ENCODE peak calls at places on chromosome 9, in six cellular contexts. One of them, this sample, is unnamed.

GRCh38 chr9:114284316-114285060 is 38.4 kb upstream of the ORM1 start:
- DNase-seq in pulmonary artery endothelial cell: no peak
- DNase-seq in Daoy: peak
- DNase-seq in tibial nerve: no peak
- DNase-seq in activated CD4-positive, alpha-beta T cell treated with anti-CD3 and anti-CD28 coated beads for 36 hours: peak
- DNase-seq in lower lobe of right lung: peak
- DNase-seq in this sample: no peak

GRCh38 chr9:112010537-112010936 is 113.9 kb downstream of the UGCG start:
- DNase-seq in pulmonary artery endothelial cell: no peak
- DNase-seq in Daoy: no peak
- DNase-seq in tibial nerve: no peak
- DNase-seq in activated CD4-positive, alpha-beta T cell treated with anti-CD3 and anti-CD28 coated beads for 36 hours: no peak
- DNase-seq in lower lobe of right lung: no peak
- DNase-seq in this sample: no peak

GRCh38 chr9:123629531-123629930 is 273.5 kb downstream of the CRB2 start:
- DNase-seq in pulmonary artery endothelial cell: no peak
- DNase-seq in Daoy: no peak
- DNase-seq in tibial nerve: no peak
- DNase-seq in activated CD4-positive, alpha-beta T cell treated with anti-CD3 and anti-CD28 coated beads for 36 hours: no peak
- DNase-seq in lower lobe of right lung: no peak
- DNase-seq in this sample: no peak

GRCh38 chr9:33220681-33221567 is 19.0 kb upstream of the SPINK4 start:
- DNase-seq in pulmonary artery endothelial cell: no peak
- DNase-seq in Daoy: no peak
- DNase-seq in tibial nerve: no peak
- DNase-seq in activated CD4-positive, alpha-beta T cell treated with anti-CD3 and anti-CD28 coated beads for 36 hours: no peak
- DNase-seq in lower lobe of right lung: peak
- DNase-seq in this sample: no peak

GRCh38 chr9:78893758-78894157 is 596.8 kb downstream of the PSAT1 start:
- DNase-seq in pulmonary artery endothelial cell: no peak
- DNase-seq in Daoy: no peak
- DNase-seq in tibial nerve: no peak
- DNase-seq in activated CD4-positive, alpha-beta T cell treated with anti-CD3 and anti-CD28 coated beads for 36 hours: no peak
- DNase-seq in lower lobe of right lung: no peak
- DNase-seq in this sample: no peak

GRCh38 chr9:20238921-20239320 is 383.4 kb downstream of the MLLT3 start:
- DNase-seq in pulmonary artery endothelial cell: no peak
- DNase-seq in Daoy: no peak
- DNase-seq in tibial nerve: no peak
- DNase-seq in activated CD4-positive, alpha-beta T cell treated with anti-CD3 and anti-CD28 coated beads for 36 hours: no peak
- DNase-seq in lower lobe of right lung: no peak
- DNase-seq in this sample: no peak

GRCh38 chr9:28758346-28758745 is 1185.1 kb upstream of the C9orf72 start:
- DNase-seq in pulmonary artery endothelial cell: no peak
- DNase-seq in Daoy: no peak
- DNase-seq in tibial nerve: no peak
- DNase-seq in activated CD4-positive, alpha-beta T cell treated with anti-CD3 and anti-CD28 coated beads for 36 hours: no peak
- DNase-seq in lower lobe of right lung: no peak
- DNase-seq in this sample: no peak

GRCh38 chr9:110048976-110049698 is 158.8 kb downstream of the C9orf152 start:
- DNase-seq in pulmonary artery endothelial cell: no peak
- DNase-seq in Daoy: peak
- DNase-seq in tibial nerve: no peak
- DNase-seq in activated CD4-positive, alpha-beta T cell treated with anti-CD3 and anti-CD28 coated beads for 36 hours: peak
- DNase-seq in lower lobe of right lung: no peak
- DNase-seq in this sample: no peak

GRCh38 chr9:75200892-75201470 is 112.7 kb downstream of the OSTF1 start:
- DNase-seq in pulmonary artery endothelial cell: no peak
- DNase-seq in Daoy: peak
- DNase-seq in tibial nerve: peak
- DNase-seq in activated CD4-positive, alpha-beta T cell treated with anti-CD3 and anti-CD28 coated beads for 36 hours: no peak
- DNase-seq in lower lobe of right lung: no peak
- DNase-seq in this sample: no peak

GRCh38 chr9:16180546-16180945 is 627.7 kb downstream of the CCDC171 start:
- DNase-seq in pulmonary artery endothelial cell: no peak
- DNase-seq in Daoy: peak
- DNase-seq in tibial nerve: no peak
- DNase-seq in activated CD4-positive, alpha-beta T cell treated with anti-CD3 and anti-CD28 coated beads for 36 hours: no peak
- DNase-seq in lower lobe of right lung: no peak
- DNase-seq in this sample: no peak

GRCh38 chr9:107739601-107740082 is 250.1 kb upstream of the KLF4 start:
- DNase-seq in pulmonary artery endothelial cell: no peak
- DNase-seq in Daoy: peak
- DNase-seq in tibial nerve: no peak
- DNase-seq in activated CD4-positive, alpha-beta T cell treated with anti-CD3 and anti-CD28 coated beads for 36 hours: no peak
- DNase-seq in lower lobe of right lung: peak
- DNase-seq in this sample: peak

GRCh38 chr9:133889498-133890301 is 102.4 kb downstream of the VAV2 start:
- DNase-seq in pulmonary artery endothelial cell: no peak
- DNase-seq in Daoy: peak
- DNase-seq in tibial nerve: no peak
- DNase-seq in activated CD4-positive, alpha-beta T cell treated with anti-CD3 and anti-CD28 coated beads for 36 hours: no peak
- DNase-seq in lower lobe of right lung: no peak
- DNase-seq in this sample: no peak

GRCh38 chr9:116484483-116484776 is 202.7 kb upstream of the TRIM32 start:
- DNase-seq in pulmonary artery endothelial cell: no peak
- DNase-seq in Daoy: no peak
- DNase-seq in tibial nerve: no peak
- DNase-seq in activated CD4-positive, alpha-beta T cell treated with anti-CD3 and anti-CD28 coated beads for 36 hours: no peak
- DNase-seq in lower lobe of right lung: no peak
- DNase-seq in this sample: no peak

GRCh38 chr9:33932078-33932807 is 115.3 kb downstream of the UBE2R2 start:
- DNase-seq in pulmonary artery endothelial cell: no peak
- DNase-seq in Daoy: no peak
- DNase-seq in tibial nerve: no peak
- DNase-seq in activated CD4-positive, alpha-beta T cell treated with anti-CD3 and anti-CD28 coated beads for 36 hours: no peak
- DNase-seq in lower lobe of right lung: no peak
- DNase-seq in this sample: no peak

GRCh38 chr9:79656127-79656526 is 84.4 kb downstream of the TLE4 start:
- DNase-seq in pulmonary artery endothelial cell: no peak
- DNase-seq in Daoy: no peak
- DNase-seq in tibial nerve: no peak
- DNase-seq in activated CD4-positive, alpha-beta T cell treated with anti-CD3 and anti-CD28 coated beads for 36 hours: no peak
- DNase-seq in lower lobe of right lung: no peak
- DNase-seq in this sample: no peak

GRCh38 chr9:20684865-20685696 is 1.0 kb downstream of the FOCAD start:
- DNase-seq in pulmonary artery endothelial cell: no peak
- DNase-seq in Daoy: no peak
- DNase-seq in tibial nerve: no peak
- DNase-seq in activated CD4-positive, alpha-beta T cell treated with anti-CD3 and anti-CD28 coated beads for 36 hours: no peak
- DNase-seq in lower lobe of right lung: no peak
- DNase-seq in this sample: no peak

GRCh38 chr9:93614830-93615468 is 38.6 kb downstream of the PHF2 start:
- DNase-seq in pulmonary artery endothelial cell: no peak
- DNase-seq in Daoy: no peak
- DNase-seq in tibial nerve: no peak
- DNase-seq in activated CD4-positive, alpha-beta T cell treated with anti-CD3 and anti-CD28 coated beads for 36 hours: no peak
- DNase-seq in lower lobe of right lung: no peak
- DNase-seq in this sample: no peak

GRCh38 chr9:131361202-131361833 is 32.6 kb upstream of the PRRC2B start:
- DNase-seq in pulmonary artery endothelial cell: no peak
- DNase-seq in Daoy: peak
- DNase-seq in tibial nerve: peak
- DNase-seq in activated CD4-positive, alpha-beta T cell treated with anti-CD3 and anti-CD28 coated beads for 36 hours: peak
- DNase-seq in lower lobe of right lung: peak
- DNase-seq in this sample: no peak

GRCh38 chr9:137373611-137373980 is 49.4 kb downstream of the EXD3 start:
- DNase-seq in pulmonary artery endothelial cell: no peak
- DNase-seq in Daoy: no peak
- DNase-seq in tibial nerve: no peak
- DNase-seq in activated CD4-positive, alpha-beta T cell treated with anti-CD3 and anti-CD28 coated beads for 36 hours: peak
- DNase-seq in lower lobe of right lung: no peak
- DNase-seq in this sample: no peak

GRCh38 chr9:78363221-78363620 is 66.3 kb downstream of the PSAT1 start:
- DNase-seq in pulmonary artery endothelial cell: no peak
- DNase-seq in Daoy: no peak
- DNase-seq in tibial nerve: no peak
- DNase-seq in activated CD4-positive, alpha-beta T cell treated with anti-CD3 and anti-CD28 coated beads for 36 hours: no peak
- DNase-seq in lower lobe of right lung: no peak
- DNase-seq in this sample: no peak

GRCh38 chr9:87372401-87372851 is 125.2 kb upstream of the DAPK1 start:
- DNase-seq in pulmonary artery endothelial cell: no peak
- DNase-seq in Daoy: no peak
- DNase-seq in tibial nerve: no peak
- DNase-seq in activated CD4-positive, alpha-beta T cell treated with anti-CD3 and anti-CD28 coated beads for 36 hours: no peak
- DNase-seq in lower lobe of right lung: no peak
- DNase-seq in this sample: no peak

GRCh38 chr9:127519301-127520166 is 68.2 kb downstream of the LRSAM1 start:
- DNase-seq in pulmonary artery endothelial cell: peak
- DNase-seq in Daoy: peak
- DNase-seq in tibial nerve: no peak
- DNase-seq in activated CD4-positive, alpha-beta T cell treated with anti-CD3 and anti-CD28 coated beads for 36 hours: peak
- DNase-seq in lower lobe of right lung: no peak
- DNase-seq in this sample: no peak

GRCh38 chr9:113446323-113446740 is 17.2 kb upstream of the RGS3 start:
- DNase-seq in pulmonary artery endothelial cell: peak
- DNase-seq in Daoy: peak
- DNase-seq in tibial nerve: no peak
- DNase-seq in activated CD4-positive, alpha-beta T cell treated with anti-CD3 and anti-CD28 coated beads for 36 hours: peak
- DNase-seq in lower lobe of right lung: no peak
- DNase-seq in this sample: no peak

GRCh38 chr9:132472199-132472598 is 62.2 kb downstream of the CFAP77 start:
- DNase-seq in pulmonary artery endothelial cell: no peak
- DNase-seq in Daoy: no peak
- DNase-seq in tibial nerve: no peak
- DNase-seq in activated CD4-positive, alpha-beta T cell treated with anti-CD3 and anti-CD28 coated beads for 36 hours: no peak
- DNase-seq in lower lobe of right lung: no peak
- DNase-seq in this sample: no peak

GRCh38 chr9:34655394-34655793 is 3.4 kb downstream of the IL11RA start:
- DNase-seq in pulmonary artery endothelial cell: no peak
- DNase-seq in Daoy: no peak
- DNase-seq in tibial nerve: no peak
- DNase-seq in activated CD4-positive, alpha-beta T cell treated with anti-CD3 and anti-CD28 coated beads for 36 hours: no peak
- DNase-seq in lower lobe of right lung: no peak
- DNase-seq in this sample: no peak

GRCh38 chr9:7967851-7968250 is 168.3 kb upstream of the DMAC1 start:
- DNase-seq in pulmonary artery endothelial cell: no peak
- DNase-seq in Daoy: no peak
- DNase-seq in tibial nerve: no peak
- DNase-seq in activated CD4-positive, alpha-beta T cell treated with anti-CD3 and anti-CD28 coated beads for 36 hours: no peak
- DNase-seq in lower lobe of right lung: no peak
- DNase-seq in this sample: no peak

GRCh38 chr9:122464633-122465567 is 12.8 kb downstream of the OR1J1 start:
- DNase-seq in pulmonary artery endothelial cell: peak
- DNase-seq in Daoy: peak
- DNase-seq in tibial nerve: peak
- DNase-seq in activated CD4-positive, alpha-beta T cell treated with anti-CD3 and anti-CD28 coated beads for 36 hours: peak
- DNase-seq in lower lobe of right lung: peak
- DNase-seq in this sample: peak